ENCODE peak calls at places on chromosomes 4 and X, in eight cellular contexts. P is lower lobe of right lung, K is uterus, M is body of pancreas, Q is tibial nerve, H is astrocyte, W is esophagus squamous epithelium, V is aorta. B is an unnamed sample. For H3K9me3, the result is how much of the 10 kb centered on the place peaks cover.

GRCh38 chrX:19709812-19710518 is 177.4 kb downstream of the SH3KBP1 start:
- DNase-seq in K (no peak), M (no peak), V (no peak), Q (no peak), H (peak), P (no peak), W (no peak), B (no peak)

GRCh38 chrX:115324194-115324593 is 34.7 kb downstream of the LUZP4 start:
- DNase-seq in P (peak), V (peak), K (peak), Q (no peak), H (peak), W (no peak), M (peak), B (peak)

GRCh38 chr4:163587867-163588266 is 93.4 kb downstream of the TMA16 start:
- DNase-seq in W (no peak), M (no peak), H (no peak), K (no peak), P (no peak), V (no peak), Q (no peak), B (no peak)

GRCh38 chr4:46390353-46391058 is 578 bp upstream of the GABRA2 start:
- DNase-seq in K (no peak), P (no peak), M (no peak), W (no peak), Q (no peak), H (no peak), V (peak), B (peak)

GRCh38 chr4:95984081-95984480 is 144.2 kb downstream of the PDHA2 start:
- DNase-seq in W (no peak), H (no peak), K (no peak), M (no peak), P (peak), V (no peak), Q (no peak), B (no peak)

GRCh38 chrX:79153348-79153747 is 8.9 kb downstream of the GPR174 start:
- DNase-seq in M (no peak), K (no peak), W (no peak), V (no peak), H (no peak), Q (no peak), P (no peak), B (no peak)

GRCh38 chrX:147828719-147829118 is 83.0 kb upstream of the FMR1 start:
- DNase-seq in P (no peak), K (no peak), W (no peak), V (no peak), M (no peak), Q (no peak), H (no peak), B (peak)

GRCh38 chrX:81489987-81490386 is 288.1 kb downstream of the SH3BGRL start:
- DNase-seq in K (no peak), W (no peak), P (no peak), Q (no peak), V (no peak), H (no peak), M (no peak), B (no peak)

GRCh38 chrX:11867610-11868345 is 109.7 kb downstream of the MSL3 start:
- DNase-seq in V (no peak), K (no peak), M (no peak), Q (no peak), H (no peak), P (no peak), W (no peak), B (no peak)

GRCh38 chrX:107728342-107729099 is 47.1 kb downstream of the TSC22D3 start:
- DNase-seq in P (no peak), V (no peak), Q (no peak), H (no peak), K (no peak), W (no peak), M (no peak), B (no peak)

GRCh38 chrX:122833230-122833629 is 350.8 kb upstream of the GRIA3 start:
- DNase-seq in H (no peak), M (no peak), Q (no peak), W (no peak), P (no peak), V (no peak), K (no peak), B (no peak)

GRCh38 chr4:518569-519083 is 19.6 kb downstream of the PIGG start:
- DNase-seq in V (no peak), M (no peak), P (no peak), W (no peak), H (no peak), K (no peak), Q (no peak), B (no peak)

GRCh38 chrX:26138043-26138442 is at the start of gene MAGEB18:
- DNase-seq in P (no peak), V (no peak), M (no peak), Q (no peak), W (no peak), H (no peak), K (no peak), B (no peak)

GRCh38 chr4:20987191-20987590 is 286.9 kb downstream of the PACRGL start:
- DNase-seq in W (no peak), Q (no peak), H (no peak), K (no peak), P (no peak), V (no peak), M (no peak), B (no peak)

GRCh38 chr4:65014078-65014477 is 604.8 kb upstream of the TECRL start:
- DNase-seq in H (no peak), Q (no peak), P (no peak), K (no peak), W (no peak), M (peak), V (no peak), B (no peak)

GRCh38 chrX:3518870-3519269 is 172.4 kb upstream of the MXRA5 start:
- DNase-seq in P (no peak), V (peak), Q (no peak), K (peak), W (no peak), M (no peak), H (peak), B (no peak)

GRCh38 chr4:48484494-48485168 is 1.5 kb downstream of the SLC10A4 start:
- DNase-seq in P (no peak), W (no peak), M (no peak), V (no peak), K (no peak), H (no peak), Q (no peak), B (no peak)

GRCh38 chr4:114558446-114559020 is 40.1 kb upstream of the UGT8 start:
- DNase-seq in H (no peak), M (no peak), W (no peak), P (no peak), K (no peak), V (no peak), Q (no peak), B (no peak)

GRCh38 chrX:19627533-19627932 is 112.2 kb upstream of the MAP3K15 start:
- DNase-seq in H (peak), Q (no peak), M (no peak), W (no peak), K (no peak), P (no peak), V (no peak), B (no peak)

GRCh38 chrX:107576841-107577240 is 51.5 kb upstream of the PRPS1 start:
- DNase-seq in P (no peak), V (no peak), M (no peak), K (no peak), Q (no peak), W (no peak), H (no peak), B (no peak)

GRCh38 chr4:152808670-152809069 is 28.9 kb downstream of the ARFIP1 start:
- DNase-seq in K (no peak), Q (no peak), H (no peak), P (no peak), V (no peak), W (no peak), M (no peak), B (no peak)
- H3K9me3 ChIP-seq in K (under half), Q (under half), H (under half), P (under half), V (under half), W (under half), M (under half), B (under half)

GRCh38 chr4:33616121-33616520 is 2628.2 kb downstream of the ARAP2 start:
- DNase-seq in W (no peak), V (no peak), Q (no peak), H (no peak), P (no peak), K (no peak), M (no peak), B (no peak)
- H3K9me3 ChIP-seq in W (under half), V (under half), Q (under half), H (under half), P (under half), K (under half), M (under half), B (under half)

GRCh38 chrX:151878574-151878973 is 34.1 kb upstream of the MAGEA4 start:
- DNase-seq in V (no peak), P (no peak), M (no peak), H (no peak), W (no peak), K (no peak), Q (no peak), B (no peak)
- H3K9me3 ChIP-seq in V (under half), P (under half), M (under half), H (under half), W (under half), K (under half), Q (under half), B (under half)

GRCh38 chr4:11545651-11546050 is 117.0 kb upstream of the HS3ST1 start:
- DNase-seq in V (no peak), Q (no peak), P (no peak), H (no peak), M (no peak), K (no peak), W (no peak), B (no peak)

GRCh38 chr4:11542952-11543351 is 114.3 kb upstream of the HS3ST1 start:
- DNase-seq in H (no peak), V (no peak), M (no peak), K (no peak), W (no peak), Q (no peak), P (no peak), B (no peak)

GRCh38 chr4:11546391-11547160 is 117.9 kb upstream of the HS3ST1 start:
- DNase-seq in P (no peak), V (no peak), Q (no peak), M (no peak), W (no peak), H (no peak), K (no peak), B (no peak)

GRCh38 chr4:11548529-11549176 is 120.0 kb upstream of the HS3ST1 start:
- DNase-seq in M (no peak), K (no peak), P (no peak), W (no peak), V (no peak), Q (no peak), H (peak), B (no peak)

GRCh38 chr4:11543710-11544109 is 115.0 kb upstream of the HS3ST1 start:
- DNase-seq in Q (no peak), P (no peak), V (no peak), H (peak), W (no peak), K (no peak), M (no peak), B (no peak)
- H3K9me3 ChIP-seq in Q (under half), P (under half), V (under half), H (under half), W (under half), K (under half), M (under half), B (under half)

GRCh38 chrX:55169782-55170181 is 50.4 kb upstream of the PAGE5 start:
- DNase-seq in M (no peak), K (no peak), P (no peak), H (no peak), V (no peak), W (no peak), Q (no peak), B (no peak)
- H3K9me3 ChIP-seq in M (under half), K (under half), P (under half), H (under half), V (under half), W (under half), Q (under half), B (under half)

GRCh38 chrX:153421856-153422255 is 10.6 kb downstream of the ZFP92 start:
- DNase-seq in W (no peak), M (no peak), K (no peak), H (no peak), P (no peak), Q (no peak), V (no peak), B (no peak)

GRCh38 chrX:153430796-153431195 is 15.1 kb downstream of the TREX2 start:
- DNase-seq in K (no peak), H (no peak), Q (no peak), M (no peak), P (no peak), W (no peak), V (no peak), B (no peak)

GRCh38 chrX:153423652-153424051 is 12.4 kb downstream of the ZFP92 start:
- DNase-seq in V (no peak), H (no peak), K (no peak), M (peak), P (peak), W (no peak), Q (no peak), B (no peak)

GRCh38 chrX:153420851-153421599 is 9.8 kb downstream of the ZFP92 start:
- DNase-seq in K (no peak), H (no peak), V (no peak), M (no peak), Q (no peak), W (no peak), P (no peak), B (peak)

GRCh38 chrX:153426204-153426603 is 14.9 kb downstream of the ZFP92 start:
- DNase-seq in P (no peak), Q (no peak), M (no peak), W (no peak), K (no peak), V (no peak), H (no peak), B (no peak)
- H3K9me3 ChIP-seq in P (under half), Q (under half), M (under half), W (under half), K (under half), V (under half), H (under half), B (under half)

DNA sequence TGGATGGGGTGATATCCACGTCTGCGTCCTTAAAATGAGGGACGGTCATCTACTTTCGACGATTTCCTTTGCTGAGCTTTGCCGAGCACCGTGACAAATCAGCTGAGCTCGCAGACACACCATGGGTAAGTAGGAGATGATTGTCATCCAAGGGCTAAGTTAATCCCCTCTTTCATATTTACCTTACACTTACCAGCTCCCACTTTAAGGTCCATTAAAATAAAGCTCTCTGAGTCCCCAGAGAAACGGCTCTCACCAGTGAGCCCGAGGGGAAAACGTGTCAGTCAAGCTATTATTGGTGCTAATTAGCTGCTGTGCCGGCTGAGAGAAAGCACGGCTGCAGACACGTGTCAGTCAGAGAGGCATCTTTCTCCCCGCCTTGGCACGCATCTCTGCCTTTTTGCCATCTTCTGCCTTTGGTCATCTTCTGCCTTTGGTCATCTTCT is 72.2 kb downstream of the CRLF2 start:
- DNase-seq in W (no peak), H (no peak), V (no peak), Q (no peak), K (no peak), M (no peak), P (no peak), B (no peak)
- H3K9me3 ChIP-seq in W (under half), H (under half), V (under half), Q (under half), K (under half), M (under half), P (under half), B (under half)